ENCODE peak calls at places on chromosomes 13 and 19, in seven cellular contexts. V, R, M, C, K, I and W are unnamed samples.

GRCh38 chr13:34567558-34567957 is 374.5 kb upstream of the NBEA start:
- DNase-seq in V (no peak), R (no peak), M (no peak), C (no peak), K (no peak), I (no peak), W (no peak)

GRCh38 chr19:9435279-9436268 is at the start of gene ZNF266:
- DNase-seq in V (peak), R (peak), M (peak), C (peak), K (peak), I (peak), W (peak)

GRCh38 chr19:2634228-2634951 is 68.1 kb downstream of the GNG7 start:
- DNase-seq in V (no peak), R (no peak), M (no peak), C (no peak), K (no peak), I (no peak), W (no peak)

GRCh38 chr13:99197257-99197651 is 3.4 kb upstream of the UBAC2 start:
- DNase-seq in V (no peak), R (no peak), M (no peak), C (no peak), K (no peak), I (no peak), W (no peak)

GRCh38 chr13:83295684-83296083 is 586.6 kb downstream of the SLITRK1 start:
- DNase-seq in V (no peak), R (no peak), M (no peak), C (no peak), K (peak), I (no peak), W (no peak)

GRCh38 chr13:94706854-94707399 is 5.4 kb downstream of the SOX21 start:
- DNase-seq in V (no peak), R (no peak), M (no peak), C (no peak), K (no peak), I (no peak), W (no peak)

GRCh38 chr13:93953856-93954255 is 525.6 kb downstream of the DCT start:
- DNase-seq in V (no peak), R (no peak), M (no peak), C (no peak), K (no peak), I (no peak), W (no peak)

GRCh38 chr13:34627905-34628682 is 314.0 kb upstream of the NBEA start:
- DNase-seq in V (no peak), R (no peak), M (no peak), C (no peak), K (no peak), I (no peak), W (no peak)

GRCh38 chr13:75521956-75522355 is 15.7 kb downstream of the COMMD6 start:
- DNase-seq in V (no peak), R (no peak), M (no peak), C (no peak), K (no peak), I (no peak), W (no peak)

GRCh38 chr13:91564422-91564821 is 166.0 kb downstream of the GPC5 start:
- DNase-seq in V (no peak), R (no peak), M (no peak), C (no peak), K (no peak), I (no peak), W (no peak)

GRCh38 chr19:12723643-12724426 is at the start of gene TNPO2:
- DNase-seq in V (peak), R (peak), M (peak), C (peak), K (no peak), I (peak), W (no peak)

GRCh38 chr13:73874460-73874859 is 259.7 kb downstream of the KLF12 start:
- DNase-seq in V (no peak), R (no peak), M (no peak), C (no peak), K (no peak), I (no peak), W (no peak)

GRCh38 chr19:6828306-6828697 is 55.8 kb downstream of the VAV1 start:
- DNase-seq in V (no peak), R (no peak), M (no peak), C (no peak), K (no peak), I (no peak), W (no peak)

GRCh38 chr13:45786293-45786920 is 65.1 kb downstream of the SIAH3 start:
- DNase-seq in V (no peak), R (peak), M (no peak), C (no peak), K (no peak), I (no peak), W (no peak)

GRCh38 chr19:17183271-17183757 is 31.8 kb upstream of the USE1 start:
- DNase-seq in V (no peak), R (peak), M (no peak), C (no peak), K (no peak), I (no peak), W (no peak)

GRCh38 chr19:55451522-55452380 is 8.7 kb upstream of the SHISA7 start:
- DNase-seq in V (no peak), R (no peak), M (no peak), C (no peak), K (no peak), I (no peak), W (no peak)

GRCh38 chr13:110907301-110907700 is 7.6 kb downstream of the ANKRD10 start:
- DNase-seq in V (no peak), R (no peak), M (no peak), C (no peak), K (no peak), I (no peak), W (no peak)

GRCh38 chr19:40403262-40403984 is 9.8 kb downstream of the PRX start:
- DNase-seq in V (peak), R (peak), M (peak), C (peak), K (peak), I (peak), W (no peak)

GRCh38 chr13:21106089-21106488 is 44.7 kb upstream of the LATS2 start:
- DNase-seq in V (no peak), R (no peak), M (no peak), C (no peak), K (peak), I (no peak), W (peak)

GRCh38 chr19:2986951-2987491 is 9.7 kb downstream of the TLE6 start:
- DNase-seq in V (no peak), R (no peak), M (peak), C (no peak), K (no peak), I (no peak), W (no peak)

GRCh38 chr13:24161010-24161775 is 673 bp downstream of the SPATA13 start:
- DNase-seq in V (peak), R (peak), M (peak), C (peak), K (no peak), I (peak), W (no peak)

GRCh38 chr19:28878862-28879566 is 333.9 kb downstream of the UQCRFS1 start:
- DNase-seq in V (peak), R (peak), M (peak), C (peak), K (no peak), I (peak), W (no peak)

GRCh38 chr13:55664178-55664577 is 1476.5 kb upstream of the PRR20A start:
- DNase-seq in V (no peak), R (no peak), M (no peak), C (no peak), K (no peak), I (no peak), W (no peak)

GRCh38 chr19:53877361-53877766 is 4.6 kb upstream of the PRKCG start:
- DNase-seq in V (no peak), R (peak), M (no peak), C (peak), K (no peak), I (no peak), W (no peak)

GRCh38 chr13:31764556-31764955 is 25.2 kb downstream of the RXFP2 start:
- DNase-seq in V (no peak), R (no peak), M (no peak), C (no peak), K (no peak), I (no peak), W (no peak)

GRCh38 chr19:29439021-29439420 is 86.8 kb upstream of the VSTM2B start:
- DNase-seq in V (no peak), R (no peak), M (no peak), C (no peak), K (no peak), I (no peak), W (no peak)

GRCh38 chr19:16435238-16435911 is 36.4 kb downstream of the EPS15L1 start:
- DNase-seq in V (no peak), R (no peak), M (peak), C (no peak), K (peak), I (peak), W (peak)

GRCh38 chr13:71460179-71460578 is 406.8 kb downstream of the DACH1 start:
- DNase-seq in V (no peak), R (peak), M (no peak), C (no peak), K (no peak), I (no peak), W (no peak)